ENCODE peak calls at places on chromosomes 16 and 17, in seven cellular contexts. One of them, this sample, is unnamed. For H3K36me3 and H3K4me1, the result is how much of the 10 kb centered on the place peaks cover.

GRCh38 chr16:88320947-88321634 is 61.7 kb upstream of the ZNF469 start:
- DNase-seq in left ventricle myocardium inferior: no peak
- DNase-seq in IMR-90: no peak
- DNase-seq in K562: peak
- DNase-seq in uterus: no peak
- DNase-seq in OCI-LY7: peak
- DNase-seq in sigmoid colon: no peak
- DNase-seq in this sample: no peak

GRCh38 chr16:87929986-87930385 is 6.3 kb downstream of the CA5A start:
- DNase-seq in left ventricle myocardium inferior: no peak
- DNase-seq in IMR-90: no peak
- DNase-seq in K562: no peak
- DNase-seq in uterus: no peak
- DNase-seq in OCI-LY7: no peak
- DNase-seq in sigmoid colon: no peak
- DNase-seq in this sample: no peak

GRCh38 chr16:2229091-2229490 is 5.7 kb downstream of the E4F1 start:
- DNase-seq in left ventricle myocardium inferior: no peak
- DNase-seq in IMR-90: no peak
- DNase-seq in K562: no peak
- DNase-seq in uterus: no peak
- DNase-seq in OCI-LY7: no peak
- DNase-seq in sigmoid colon: no peak
- DNase-seq in this sample: no peak

GRCh38 chr17:31094600-31095238 is at the start of gene NF1:
- DNase-seq in left ventricle myocardium inferior: peak
- DNase-seq in IMR-90: peak
- DNase-seq in K562: peak
- DNase-seq in uterus: peak
- DNase-seq in OCI-LY7: peak
- DNase-seq in sigmoid colon: peak
- DNase-seq in this sample: peak

GRCh38 chr16:85138825-85139627 is 26.8 kb upstream of the CIBAR2 start:
- DNase-seq in left ventricle myocardium inferior: no peak
- DNase-seq in IMR-90: no peak
- DNase-seq in K562: no peak
- DNase-seq in uterus: no peak
- DNase-seq in OCI-LY7: peak
- DNase-seq in sigmoid colon: no peak
- DNase-seq in this sample: no peak

GRCh38 chr16:65657556-65657955 is 535.7 kb upstream of the CDH11 start:
- DNase-seq in left ventricle myocardium inferior: no peak
- DNase-seq in IMR-90: no peak
- DNase-seq in K562: no peak
- DNase-seq in uterus: no peak
- DNase-seq in OCI-LY7: no peak
- DNase-seq in sigmoid colon: no peak
- DNase-seq in this sample: no peak

GRCh38 chr17:37570527-37571093 is 38.6 kb downstream of the SYNRG start:
- DNase-seq in left ventricle myocardium inferior: peak
- DNase-seq in IMR-90: peak
- DNase-seq in K562: peak
- DNase-seq in uterus: no peak
- DNase-seq in OCI-LY7: peak
- DNase-seq in sigmoid colon: no peak
- DNase-seq in this sample: no peak

GRCh38 chr17:61159415-61159814 is 240.2 kb upstream of the TBX2 start:
- DNase-seq in left ventricle myocardium inferior: no peak
- DNase-seq in IMR-90: peak
- DNase-seq in K562: no peak
- DNase-seq in uterus: no peak
- DNase-seq in OCI-LY7: no peak
- DNase-seq in sigmoid colon: no peak
- DNase-seq in this sample: no peak

GRCh38 chr17:61852857-61853256 is 10.5 kb downstream of the BRIP1 start:
- DNase-seq in left ventricle myocardium inferior: no peak
- DNase-seq in IMR-90: no peak
- DNase-seq in K562: no peak
- DNase-seq in uterus: no peak
- DNase-seq in OCI-LY7: no peak
- DNase-seq in sigmoid colon: no peak
- DNase-seq in this sample: no peak

GRCh38 chr17:81722184-81723120 is 10.4 kb downstream of the SLC25A10 start:
- DNase-seq in left ventricle myocardium inferior: no peak
- DNase-seq in IMR-90: no peak
- DNase-seq in K562: peak
- DNase-seq in uterus: no peak
- DNase-seq in OCI-LY7: no peak
- DNase-seq in sigmoid colon: peak
- DNase-seq in this sample: no peak

GRCh38 chr16:24936151-24936550 is 79.0 kb downstream of the ARHGAP17 start:
- DNase-seq in left ventricle myocardium inferior: no peak
- DNase-seq in IMR-90: peak
- DNase-seq in K562: no peak
- DNase-seq in uterus: no peak
- DNase-seq in OCI-LY7: no peak
- DNase-seq in sigmoid colon: no peak
- DNase-seq in this sample: no peak

GRCh38 chr16:1126577-1126976 is 26.3 kb upstream of the CACNA1H start:
- DNase-seq in left ventricle myocardium inferior: no peak
- DNase-seq in IMR-90: no peak
- DNase-seq in K562: no peak
- DNase-seq in uterus: no peak
- DNase-seq in OCI-LY7: no peak
- DNase-seq in sigmoid colon: no peak
- DNase-seq in this sample: no peak

GRCh38 chr16:31700530-31701388 is 172.8 kb upstream of the ZNF267 start:
- DNase-seq in left ventricle myocardium inferior: peak
- DNase-seq in IMR-90: peak
- DNase-seq in K562: peak
- DNase-seq in uterus: peak
- DNase-seq in OCI-LY7: peak
- DNase-seq in sigmoid colon: peak
- DNase-seq in this sample: no peak

GRCh38 chr16:24834459-24835335 is 11.1 kb upstream of the SLC5A11 start:
- DNase-seq in left ventricle myocardium inferior: no peak
- DNase-seq in IMR-90: peak
- DNase-seq in K562: peak
- DNase-seq in uterus: no peak
- DNase-seq in OCI-LY7: peak
- DNase-seq in sigmoid colon: peak
- DNase-seq in this sample: no peak

GRCh38 chr16:88447881-88448280 is 5.2 kb upstream of the ZFPM1 start:
- DNase-seq in left ventricle myocardium inferior: no peak
- DNase-seq in IMR-90: no peak
- DNase-seq in K562: no peak
- DNase-seq in uterus: no peak
- DNase-seq in OCI-LY7: no peak
- DNase-seq in sigmoid colon: no peak
- DNase-seq in this sample: no peak

GRCh38 chr17:64354396-64354795 is 36.3 kb downstream of the PECAM1 start:
- DNase-seq in left ventricle myocardium inferior: no peak
- DNase-seq in IMR-90: no peak
- DNase-seq in K562: no peak
- DNase-seq in uterus: no peak
- DNase-seq in OCI-LY7: no peak
- DNase-seq in sigmoid colon: no peak
- DNase-seq in this sample: peak

DNA sequence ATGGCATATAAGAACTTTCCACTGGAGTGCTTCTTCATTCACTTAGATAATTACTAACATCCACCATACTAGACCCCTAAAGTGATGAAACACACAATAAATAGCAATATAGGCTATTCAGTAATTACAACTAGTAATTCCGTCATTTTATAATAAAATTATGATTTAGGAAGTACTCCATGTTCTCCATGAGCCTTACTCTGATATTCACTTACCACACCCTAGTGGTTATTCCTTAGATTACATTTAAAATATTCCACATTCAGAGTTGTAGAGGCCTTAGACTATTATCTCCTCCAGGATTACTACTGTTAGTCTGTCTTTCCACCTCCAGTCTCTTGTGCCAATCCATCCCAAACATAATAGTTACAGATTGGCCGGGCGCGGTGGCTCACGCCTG is 62.4 kb downstream of the STH start:
- DNase-seq in left ventricle myocardium inferior: no peak
- DNase-seq in IMR-90: no peak
- DNase-seq in K562: no peak
- DNase-seq in uterus: no peak
- DNase-seq in OCI-LY7: no peak
- DNase-seq in sigmoid colon: no peak
- DNase-seq in this sample: no peak
- H3K36me3 ChIP-seq in left ventricle myocardium inferior: under half
- H3K36me3 ChIP-seq in IMR-90: under half
- H3K36me3 ChIP-seq in K562: half or more
- H3K36me3 ChIP-seq in uterus: under half
- H3K36me3 ChIP-seq in OCI-LY7: half or more
- H3K36me3 ChIP-seq in sigmoid colon: under half
- H3K36me3 ChIP-seq in this sample: under half

GRCh38 chr17:55343900-55344513 is 77.6 kb downstream of the MMD start:
- DNase-seq in left ventricle myocardium inferior: no peak
- DNase-seq in IMR-90: no peak
- DNase-seq in K562: no peak
- DNase-seq in uterus: no peak
- DNase-seq in OCI-LY7: no peak
- DNase-seq in sigmoid colon: no peak
- DNase-seq in this sample: no peak
- H3K27ac ChIP-seq in left ventricle myocardium inferior: no peak
- H3K27ac ChIP-seq in IMR-90: no peak
- H3K27ac ChIP-seq in K562: peak
- H3K27ac ChIP-seq in uterus: no peak
- H3K27ac ChIP-seq in OCI-LY7: no peak
- H3K27ac ChIP-seq in sigmoid colon: no peak
- H3K27ac ChIP-seq in this sample: no peak

GRCh38 chr17:57871155-57871554 is 21.3 kb upstream of the MRPS23 start:
- DNase-seq in left ventricle myocardium inferior: no peak
- DNase-seq in IMR-90: no peak
- DNase-seq in K562: no peak
- DNase-seq in uterus: no peak
- DNase-seq in OCI-LY7: no peak
- DNase-seq in sigmoid colon: no peak
- DNase-seq in this sample: no peak
- H3K4me1 ChIP-seq in left ventricle myocardium inferior: half or more
- H3K4me1 ChIP-seq in IMR-90: half or more
- H3K4me1 ChIP-seq in K562: under half
- H3K4me1 ChIP-seq in uterus: under half
- H3K4me1 ChIP-seq in OCI-LY7: under half
- H3K4me1 ChIP-seq in sigmoid colon: half or more
- H3K4me1 ChIP-seq in this sample: half or more

GRCh38 chr16:57464523-57464922 is 2.0 kb downstream of the POLR2C start:
- DNase-seq in left ventricle myocardium inferior: no peak
- DNase-seq in IMR-90: no peak
- DNase-seq in K562: no peak
- DNase-seq in uterus: no peak
- DNase-seq in OCI-LY7: no peak
- DNase-seq in sigmoid colon: no peak
- DNase-seq in this sample: no peak
- H3K36me3 ChIP-seq in left ventricle myocardium inferior: half or more
- H3K36me3 ChIP-seq in IMR-90: under half
- H3K36me3 ChIP-seq in K562: half or more
- H3K36me3 ChIP-seq in uterus: under half
- H3K36me3 ChIP-seq in OCI-LY7: half or more
- H3K36me3 ChIP-seq in sigmoid colon: under half
- H3K36me3 ChIP-seq in this sample: under half

GRCh38 chr17:82804442-82805191 is 35.2 kb downstream of the ZNF750 start:
- DNase-seq in left ventricle myocardium inferior: peak
- DNase-seq in IMR-90: peak
- DNase-seq in K562: no peak
- DNase-seq in uterus: peak
- DNase-seq in OCI-LY7: no peak
- DNase-seq in sigmoid colon: peak
- DNase-seq in this sample: peak
- H3K27ac ChIP-seq in left ventricle myocardium inferior: peak
- H3K27ac ChIP-seq in IMR-90: no peak
- H3K27ac ChIP-seq in K562: no peak
- H3K27ac ChIP-seq in uterus: peak
- H3K27ac ChIP-seq in OCI-LY7: no peak
- H3K27ac ChIP-seq in sigmoid colon: peak
- H3K27ac ChIP-seq in this sample: peak

DNA sequence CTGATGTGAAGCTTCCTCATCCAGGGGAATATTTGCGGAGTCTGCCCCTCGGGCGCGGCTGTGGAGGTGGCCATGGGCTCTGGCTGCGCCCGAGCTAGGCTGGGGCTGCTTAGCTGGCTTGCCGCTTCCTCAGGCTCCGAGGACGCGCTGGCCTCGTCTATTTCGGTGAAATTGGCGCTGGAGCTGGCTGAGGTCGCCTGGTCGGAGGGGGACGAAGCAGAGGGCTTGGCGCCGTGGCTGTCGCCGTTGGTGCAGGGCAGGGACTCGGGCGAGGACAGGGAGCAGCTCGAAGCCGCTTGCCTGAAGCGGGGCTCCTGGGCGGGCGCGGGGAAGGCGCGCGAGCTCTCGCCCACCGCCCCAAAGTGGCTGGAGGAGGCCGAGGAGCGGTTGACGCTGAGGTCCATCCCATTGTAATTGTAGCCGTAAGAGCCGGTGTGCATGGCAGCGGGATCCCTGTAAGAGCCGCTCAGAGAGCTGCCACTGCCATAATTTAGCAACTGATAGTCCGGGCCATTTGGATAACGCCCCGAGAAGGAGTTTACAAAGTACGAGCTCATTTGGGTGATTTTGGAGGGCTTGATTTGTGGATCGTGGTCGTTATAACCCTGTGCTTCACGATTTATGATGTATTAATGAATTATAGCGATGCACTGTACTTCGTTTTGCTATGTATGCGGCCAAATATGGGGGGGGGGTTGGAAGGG is at the start of gene HOXB5:
- DNase-seq in left ventricle myocardium inferior: no peak
- DNase-seq in IMR-90: peak
- DNase-seq in K562: no peak
- DNase-seq in uterus: no peak
- DNase-seq in OCI-LY7: no peak
- DNase-seq in sigmoid colon: no peak
- DNase-seq in this sample: no peak
- H3K4me1 ChIP-seq in left ventricle myocardium inferior: under half
- H3K4me1 ChIP-seq in IMR-90: under half
- H3K4me1 ChIP-seq in K562: under half
- H3K4me1 ChIP-seq in uterus: under half
- H3K4me1 ChIP-seq in OCI-LY7: under half
- H3K4me1 ChIP-seq in sigmoid colon: half or more
- H3K4me1 ChIP-seq in this sample: under half

This sample was measured in tibial artery.